ENCODE peak calls at places on chromosome X, in four cellular contexts. N, Q, M and I are unnamed samples.

GRCh38 chrX:40146471-40147398 is 49.0 kb upstream of the BCOR start:
- DNase-seq in M (peak), N (no peak), Q (no peak), I (no peak)

GRCh38 chrX:28347526-28347925 is 239.7 kb upstream of the IL1RAPL1 start:
- DNase-seq in Q (no peak), N (no peak), M (no peak), I (peak)

GRCh38 chrX:8868070-8868795 is 67.0 kb upstream of the FAM9A start:
- DNase-seq in M (no peak), Q (peak), N (no peak), I (no peak)

GRCh38 chrX:1466232-1466661 is 13.5 kb upstream of the ASMTL start:
- DNase-seq in M (no peak), Q (no peak), N (no peak), I (no peak)

GRCh38 chrX:17242470-17242869 is 132.5 kb upstream of the NHS start:
- DNase-seq in M (peak), Q (peak), N (peak), I (peak)

GRCh38 chrX:39818071-39818470 is 279.7 kb downstream of the BCOR start:
- DNase-seq in M (no peak), Q (no peak), N (no peak), I (no peak)

GRCh38 chrX:135505356-135505755 is 15.1 kb upstream of the INTS6L start:
- DNase-seq in M (no peak), Q (no peak), N (no peak), I (no peak)

GRCh38 chrX:30317308-30317707 is 8.1 kb upstream of the NR0B1 start:
- DNase-seq in Q (no peak), M (no peak), N (no peak), I (no peak)